ENCODE peak calls at places on chromosomes 5 and 9, in nine cellular contexts. J is NCI-H510A treated with DMSO at 0.1 percent for 48 hours, E is glomerular endothelial cell, B is GDM1, C is astrocyte, I is NCI-H1092 treated with DMSO at 0.1 percent for 48 hours, X is ureter, S is A172, R is NCI-H2081. V is an unnamed sample.

GRCh38 chr9:105673850-105674387 is 11.7 kb downstream of the TAL2 start:
- DNase-seq in J (no peak), E (no peak), B (peak; percentile 15), C (no peak), I (no peak), X (no peak), S (no peak), R (no peak), V (no peak)

GRCh38 chr9:74742176-74742575 is 145.5 kb downstream of the TRPM6 start:
- DNase-seq in J (no peak), E (no peak), B (no peak), C (no peak), I (peak; percentile 26), X (no peak), S (no peak), R (peak; percentile 23), V (no peak)

GRCh38 chr5:86977185-86977584 is 290.5 kb upstream of the RASA1 start:
- DNase-seq in J (no peak), E (no peak), B (no peak), C (no peak), I (no peak), X (no peak), S (no peak), R (no peak), V (peak; percentile 37)

GRCh38 chr9:105976257-105976656 is 281.9 kb downstream of the TMEM38B start:
- DNase-seq in J (no peak), E (no peak), B (no peak), C (no peak), I (no peak), X (no peak), S (no peak), R (no peak), V (no peak)

GRCh38 chr5:169344629-169345028 is 43.7 kb upstream of the SLIT3 start:
- DNase-seq in J (no peak), E (no peak), B (no peak), C (peak; percentile 29), I (no peak), X (no peak), S (no peak), R (no peak), V (peak; percentile 45)

GRCh38 chr5:180563994-180564393 is 27.3 kb downstream of the SCGB3A1 start:
- DNase-seq in J (no peak), E (no peak), B (no peak), C (no peak), I (no peak), X (no peak), S (no peak), R (no peak), V (no peak)

GRCh38 chr5:78927657-78928282 is 57.3 kb downstream of the ARSB start:
- DNase-seq in J (no peak), E (no peak), B (no peak), C (peak; percentile 83), I (no peak), X (no peak), S (peak; percentile 94), R (no peak), V (peak; percentile 88)

GRCh38 chr5:101009758-101010519 is 106.9 kb upstream of the ST8SIA4 start:
- DNase-seq in J (no peak), E (no peak), B (no peak), C (no peak), I (no peak), X (no peak), S (no peak), R (no peak), V (no peak)

GRCh38 chr9:35431467-35431866 is 58.4 kb upstream of the RUSC2 start:
- DNase-seq in J (no peak), E (no peak), B (no peak), C (no peak), I (no peak), X (no peak), S (no peak), R (no peak), V (no peak)

GRCh38 chr9:93125331-93125894 is 8.6 kb downstream of the NINJ1 start:
- DNase-seq in J (no peak), E (no peak), B (no peak), C (no peak), I (no peak), X (peak; percentile 36), S (no peak), R (no peak), V (no peak)

GRCh38 chr5:56026863-56027300 is 32.1 kb upstream of the IL6ST start:
- DNase-seq in J (no peak), E (no peak), B (no peak), C (peak; percentile 91), I (no peak), X (no peak), S (peak; percentile 76), R (no peak), V (peak; percentile 80)

GRCh38 chr9:98075332-98075805 is 18.8 kb downstream of the NANS start:
- DNase-seq in J (no peak), E (no peak), B (no peak), C (peak; percentile 71), I (no peak), X (no peak), S (peak; percentile 97), R (no peak), V (peak; percentile 76)

GRCh38 chr5:74477761-74478160 is 162.8 kb downstream of the ENC1 start:
- DNase-seq in J (no peak), E (no peak), B (no peak), C (no peak), I (no peak), X (no peak), S (no peak), R (no peak), V (no peak)

GRCh38 chr9:81871695-81872094 is 56.5 kb upstream of the SPATA31D4 start:
- DNase-seq in J (no peak), E (no peak), B (no peak), C (peak; percentile 79), I (no peak), X (no peak), S (peak; percentile 79), R (no peak), V (peak; percentile 46)

V was measured in fibroblast of lung.